ENCODE peak calls at places on chromosome 14, in five cellular contexts. One of them, this sample, is unnamed.

GRCh38 chr14:53615254-53615653 is 341.4 kb downstream of the BMP4 start:
- DNase-seq in GM12878: no peak
- DNase-seq in HepG2: peak; percentile 80
- DNase-seq in K562: no peak
- DNase-seq in GM23338: no peak
- DNase-seq in this sample: no peak

GRCh38 chr14:79487632-79488031 is 723.7 kb downstream of the DIO2 start:
- DNase-seq in GM12878: no peak
- DNase-seq in HepG2: no peak
- DNase-seq in K562: no peak
- DNase-seq in GM23338: no peak
- DNase-seq in this sample: no peak

GRCh38 chr14:76773956-76774355 is 12.7 kb downstream of the VASH1 start:
- DNase-seq in GM12878: no peak
- DNase-seq in HepG2: no peak
- DNase-seq in K562: no peak
- DNase-seq in GM23338: no peak
- DNase-seq in this sample: no peak

GRCh38 chr14:53890611-53891091 is 66.0 kb downstream of the BMP4 start:
- DNase-seq in GM12878: no peak
- DNase-seq in HepG2: peak; percentile 46
- DNase-seq in K562: no peak
- DNase-seq in GM23338: peak; percentile 76
- DNase-seq in this sample: no peak

GRCh38 chr14:58793096-58793740 is 155.5 kb downstream of the DACT1 start:
- DNase-seq in GM12878: no peak
- DNase-seq in HepG2: no peak
- DNase-seq in K562: no peak
- DNase-seq in GM23338: no peak
- DNase-seq in this sample: peak; percentile 24

GRCh38 chr14:45906257-45906656 is 653.3 kb upstream of the MIS18BP1 start:
- DNase-seq in GM12878: peak; percentile 23
- DNase-seq in HepG2: no peak
- DNase-seq in K562: no peak
- DNase-seq in GM23338: no peak
- DNase-seq in this sample: no peak

GRCh38 chr14:89067293-89067972 is 243.0 kb downstream of the TTC8 start:
- DNase-seq in GM12878: no peak
- DNase-seq in HepG2: no peak
- DNase-seq in K562: no peak
- DNase-seq in GM23338: peak; percentile 6
- DNase-seq in this sample: no peak

GRCh38 chr14:49966304-49966809 is 73.5 kb downstream of the ARF6 start:
- DNase-seq in GM12878: no peak
- DNase-seq in HepG2: peak; percentile 84
- DNase-seq in K562: no peak
- DNase-seq in GM23338: peak; percentile 50
- DNase-seq in this sample: peak; percentile 86

GRCh38 chr14:95679148-95679547 is 7.1 kb upstream of the TCL1B start:
- DNase-seq in GM12878: no peak
- DNase-seq in HepG2: no peak
- DNase-seq in K562: no peak
- DNase-seq in GM23338: no peak
- DNase-seq in this sample: no peak

GRCh38 chr14:25406818-25407217 is 356.9 kb upstream of the STXBP6 start:
- DNase-seq in GM12878: no peak
- DNase-seq in HepG2: peak; percentile 68
- DNase-seq in K562: peak; percentile 7
- DNase-seq in GM23338: peak; percentile 90
- DNase-seq in this sample: peak; percentile 49

GRCh38 chr14:87960013-87960787 is 32.8 kb downstream of the GALC start:
- DNase-seq in GM12878: no peak
- DNase-seq in HepG2: no peak
- DNase-seq in K562: no peak
- DNase-seq in GM23338: no peak
- DNase-seq in this sample: no peak

GRCh38 chr14:91418387-91419043 is 895 bp upstream of the CCDC88C start:
- DNase-seq in GM12878: no peak
- DNase-seq in HepG2: peak; percentile 38
- DNase-seq in K562: peak; percentile 41
- DNase-seq in GM23338: peak; percentile 75
- DNase-seq in this sample: peak; percentile 52

GRCh38 chr14:91417983-91418386 is 365 bp upstream of the CCDC88C start:
- DNase-seq in GM12878: no peak
- DNase-seq in HepG2: peak; percentile 39
- DNase-seq in K562: peak; percentile 67
- DNase-seq in GM23338: peak; percentile 61
- DNase-seq in this sample: peak; percentile 72

GRCh38 chr14:91415794-91416743 is 1.6 kb downstream of the CCDC88C start:
- DNase-seq in GM12878: peak; percentile 88
- DNase-seq in HepG2: no peak
- DNase-seq in K562: no peak
- DNase-seq in GM23338: peak; percentile 51
- DNase-seq in this sample: no peak

GRCh38 chr14:91417134-91417982 is at the start of gene CCDC88C:
- DNase-seq in GM12878: no peak
- DNase-seq in HepG2: peak; percentile 54
- DNase-seq in K562: peak; percentile 85
- DNase-seq in GM23338: peak; percentile 71
- DNase-seq in this sample: peak; percentile 66

GRCh38 chr14:91416744-91417133 is 881 bp downstream of the CCDC88C start:
- DNase-seq in GM12878: no peak
- DNase-seq in HepG2: no peak
- DNase-seq in K562: peak; percentile 25
- DNase-seq in GM23338: peak; percentile 51
- DNase-seq in this sample: no peak
- TF ChIP-seq JUNB in GM12878: no peak
- TF ChIP-seq JUNB in HepG2: no peak
- TF ChIP-seq JUNB in K562: no peak
- TF ChIP-seq JUNB in GM23338: no peak
- TF ChIP-seq JUNB in this sample: no peak

GRCh38 chr14:103194256-103195045 is 71.2 kb downstream of the TNFAIP2 start:
- DNase-seq in GM12878: no peak
- DNase-seq in HepG2: peak; percentile 21
- DNase-seq in K562: no peak
- DNase-seq in GM23338: no peak
- DNase-seq in this sample: no peak
- TF ChIP-seq JUNB in GM12878: no peak
- TF ChIP-seq JUNB in HepG2: no peak
- TF ChIP-seq JUNB in K562: no peak
- TF ChIP-seq JUNB in GM23338: no peak
- TF ChIP-seq JUNB in this sample: no peak

GRCh38 chr14:38339704-38340103 is 83.8 kb upstream of the CLEC14A start:
- DNase-seq in GM12878: no peak
- DNase-seq in HepG2: no peak
- DNase-seq in K562: no peak
- DNase-seq in GM23338: no peak
- DNase-seq in this sample: no peak
- TF ChIP-seq JUNB in GM12878: no peak
- TF ChIP-seq JUNB in HepG2: no peak
- TF ChIP-seq JUNB in K562: no peak
- TF ChIP-seq JUNB in GM23338: no peak
- TF ChIP-seq JUNB in this sample: no peak

DNA sequence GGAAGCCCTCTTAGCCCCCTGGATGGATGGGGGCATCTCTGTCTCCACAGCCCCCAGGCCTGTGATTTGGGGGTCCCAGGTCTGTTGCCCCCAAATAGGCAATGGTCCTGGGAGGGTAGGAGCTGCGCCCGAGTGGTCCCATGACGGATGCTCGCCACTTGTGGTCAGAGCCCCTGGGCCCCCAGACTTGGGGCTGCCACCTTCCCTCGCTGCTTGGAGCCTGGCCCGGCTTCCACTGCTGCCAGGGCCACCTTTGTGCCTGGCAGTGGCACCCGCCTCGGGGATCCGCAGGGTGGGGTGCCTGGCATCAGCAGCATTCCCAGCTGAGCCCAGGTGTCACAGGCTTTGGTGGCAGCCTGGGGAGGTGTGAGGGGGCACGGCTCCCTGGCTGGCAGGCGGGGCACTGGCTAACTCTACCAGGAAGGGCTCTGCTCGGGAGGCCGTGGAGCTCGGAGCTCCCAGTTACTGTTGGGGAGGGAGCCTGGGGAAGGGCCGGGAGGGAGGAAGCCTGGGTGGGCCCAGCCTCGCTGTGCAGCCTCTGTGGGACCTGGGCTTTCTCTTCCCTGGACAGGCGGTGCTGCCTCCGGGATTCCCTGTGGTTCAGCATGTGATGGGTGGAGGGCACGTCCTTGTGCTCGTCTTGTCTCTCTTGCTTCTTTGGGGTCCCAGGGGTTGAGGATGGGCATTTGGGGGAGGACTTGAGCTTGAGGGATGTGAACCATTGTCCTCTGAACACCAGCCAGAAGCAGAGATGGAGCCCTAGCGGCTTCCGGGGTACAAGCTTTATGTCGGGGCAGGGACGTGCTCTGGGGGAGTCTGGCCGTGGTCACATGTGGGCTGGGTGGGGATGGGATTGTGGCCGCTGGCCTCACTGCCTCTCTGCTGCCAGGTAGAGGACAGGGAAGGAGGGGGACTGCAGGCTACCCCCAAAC is 5.4 kb downstream of the KIF26A start:
- DNase-seq in GM12878: no peak
- DNase-seq in HepG2: no peak
- DNase-seq in K562: no peak
- DNase-seq in GM23338: no peak
- DNase-seq in this sample: no peak
- TF ChIP-seq JUNB in GM12878: no peak
- TF ChIP-seq JUNB in HepG2: no peak
- TF ChIP-seq JUNB in K562: no peak
- TF ChIP-seq JUNB in GM23338: no peak
- TF ChIP-seq JUNB in this sample: no peak

DNA sequence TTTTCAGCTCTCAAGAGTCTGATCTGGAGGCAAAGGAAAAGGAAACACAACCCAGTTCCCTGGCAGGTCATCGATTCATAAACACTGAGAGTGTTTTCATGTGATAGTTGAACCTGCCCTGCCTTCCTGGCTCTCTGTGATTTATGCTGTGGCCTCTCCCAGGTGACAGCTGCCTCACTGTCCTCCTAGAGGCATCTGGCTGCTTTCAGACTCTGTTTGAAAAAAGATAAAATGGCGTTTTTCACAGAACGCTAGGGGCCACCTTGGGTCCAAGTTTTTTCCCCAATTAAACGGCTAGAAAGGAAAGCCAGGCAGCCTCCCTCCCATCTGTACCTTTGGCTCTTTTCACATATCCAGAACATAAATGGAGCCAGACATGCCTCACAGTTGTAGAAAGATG is 252.6 kb upstream of the CCDC196 start:
- DNase-seq in GM12878: no peak
- DNase-seq in HepG2: no peak
- DNase-seq in K562: no peak
- DNase-seq in GM23338: no peak
- DNase-seq in this sample: no peak
- TF ChIP-seq JUNB in GM12878: no peak
- TF ChIP-seq JUNB in HepG2: no peak
- TF ChIP-seq JUNB in K562: no peak
- TF ChIP-seq JUNB in GM23338: no peak
- TF ChIP-seq JUNB in this sample: no peak

DNA sequence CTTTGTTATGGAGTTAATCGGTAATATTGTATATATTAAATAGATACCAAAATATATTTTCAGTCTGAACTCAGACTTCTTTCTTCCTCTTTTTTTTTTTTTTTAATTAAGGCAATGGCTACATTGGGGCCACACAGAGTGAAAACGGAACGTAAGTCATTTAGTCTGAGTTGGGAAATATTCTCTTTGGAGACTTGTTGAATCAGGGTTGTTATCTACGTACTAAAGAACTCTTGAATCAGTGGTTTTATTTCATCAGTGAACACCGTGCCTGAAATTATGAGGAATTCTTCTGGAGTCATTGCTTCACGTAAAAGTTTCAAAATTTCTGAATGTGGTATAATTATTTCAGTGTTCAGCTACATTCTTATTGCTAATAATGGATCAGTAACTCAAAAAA is 39.5 kb downstream of the BRMS1L start:
- DNase-seq in GM12878: no peak
- DNase-seq in HepG2: no peak
- DNase-seq in K562: no peak
- DNase-seq in GM23338: no peak
- DNase-seq in this sample: no peak
- TF ChIP-seq JUNB in GM12878: no peak
- TF ChIP-seq JUNB in HepG2: no peak
- TF ChIP-seq JUNB in K562: no peak
- TF ChIP-seq JUNB in GM23338: no peak
- TF ChIP-seq JUNB in this sample: no peak

DNA sequence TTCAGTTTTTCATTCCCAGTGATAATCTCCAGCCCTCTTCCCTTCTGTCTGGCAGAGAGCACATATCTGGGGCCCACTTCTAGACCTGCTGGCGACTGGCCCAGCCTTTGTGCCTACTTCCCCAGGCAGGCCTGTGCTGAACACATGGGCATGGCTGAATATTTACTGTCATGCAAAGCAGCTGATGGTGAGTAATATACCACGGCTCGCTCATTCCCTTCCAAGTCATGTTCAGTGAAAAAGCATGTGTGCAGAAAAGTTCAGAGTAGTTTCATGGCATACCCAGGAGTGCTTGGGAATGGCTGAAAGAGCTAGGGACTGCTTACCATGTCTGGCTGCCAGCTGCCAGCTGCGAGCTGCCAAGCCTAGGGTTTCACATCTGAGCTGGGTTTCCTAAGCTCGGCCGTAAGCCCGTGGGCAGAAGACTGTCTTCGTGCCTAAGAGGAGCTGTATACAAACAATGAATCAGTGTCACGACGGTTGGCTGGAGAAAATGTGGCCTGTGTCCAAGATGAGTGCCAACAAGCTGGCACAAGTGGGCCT is 179.9 kb upstream of the PELI2 start:
- DNase-seq in GM12878: no peak
- DNase-seq in HepG2: no peak
- DNase-seq in K562: no peak
- DNase-seq in GM23338: no peak
- DNase-seq in this sample: no peak
- TF ChIP-seq JUNB in GM12878: no peak
- TF ChIP-seq JUNB in HepG2: no peak
- TF ChIP-seq JUNB in K562: no peak
- TF ChIP-seq JUNB in GM23338: no peak
- TF ChIP-seq JUNB in this sample: no peak

DNA sequence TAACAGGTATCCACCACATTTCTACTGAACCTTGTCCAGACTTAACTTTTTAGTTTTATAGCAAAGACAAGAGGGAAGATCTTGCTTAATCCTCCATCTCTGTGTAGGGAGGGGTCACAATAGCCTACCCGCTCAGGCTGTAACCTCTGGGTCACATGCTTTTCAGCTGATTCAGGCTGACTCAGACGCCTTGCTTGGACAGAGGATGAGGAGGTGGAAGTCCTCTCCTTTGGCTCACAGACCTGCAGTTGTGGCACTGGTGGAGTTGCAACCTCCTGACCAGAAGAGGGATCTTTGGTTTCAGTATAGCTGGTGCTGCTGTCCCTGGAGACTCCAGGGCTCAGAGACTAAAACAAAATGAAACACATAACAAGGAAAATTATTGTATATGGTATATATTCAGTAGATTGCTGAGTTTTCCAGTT is 16.2 kb downstream of the ACIN1 start:
- DNase-seq in GM12878: no peak
- DNase-seq in HepG2: peak; percentile 76
- DNase-seq in K562: peak; percentile 74
- DNase-seq in GM23338: no peak
- DNase-seq in this sample: peak; percentile 83
- TF ChIP-seq JUNB in GM12878: no peak
- TF ChIP-seq JUNB in HepG2: no peak
- TF ChIP-seq JUNB in K562: no peak
- TF ChIP-seq JUNB in GM23338: no peak
- TF ChIP-seq JUNB in this sample: peak; percentile 56

GRCh38 chr14:101358320-101358569 is 203.1 kb upstream of the DIO3 start:
- DNase-seq in GM12878: no peak
- DNase-seq in HepG2: no peak
- DNase-seq in K562: no peak
- DNase-seq in GM23338: no peak
- DNase-seq in this sample: no peak
- TF ChIP-seq JUNB in GM12878: no peak
- TF ChIP-seq JUNB in HepG2: no peak
- TF ChIP-seq JUNB in K562: no peak
- TF ChIP-seq JUNB in GM23338: no peak
- TF ChIP-seq JUNB in this sample: no peak

GRCh38 chr14:92780444-92780843 is 13.7 kb upstream of the GOLGA5 start:
- DNase-seq in GM12878: no peak
- DNase-seq in HepG2: no peak
- DNase-seq in K562: no peak
- DNase-seq in GM23338: no peak
- DNase-seq in this sample: peak; percentile 27
- TF ChIP-seq JUNB in GM12878: no peak
- TF ChIP-seq JUNB in HepG2: no peak
- TF ChIP-seq JUNB in K562: no peak
- TF ChIP-seq JUNB in GM23338: no peak
- TF ChIP-seq JUNB in this sample: no peak